ENCODE peak calls at places on chromosome 4, in seven cellular contexts. A, C, O, I, P, J and U are unnamed samples.

GRCh38 chr4:125231661-125232060 is 83.1 kb upstream of the FAT4 start:
- DNase-seq in A (no peak), C (no peak), O (no peak), I (no peak), P (no peak), J (no peak), U (no peak)

GRCh38 chr4:7262134-7262533 is 69.8 kb downstream of the SORCS2 start:
- DNase-seq in A (no peak), C (no peak), O (no peak), I (no peak), P (no peak), J (no peak), U (no peak)

GRCh38 chr4:72767903-72768817 is 199.1 kb upstream of the ADAMTS3 start:
- DNase-seq in A (no peak), C (no peak), O (peak; percentile 40), I (no peak), P (no peak), J (no peak), U (peak; percentile 57)

GRCh38 chr4:25513814-25514213 is 136.8 kb downstream of the ANAPC4 start:
- DNase-seq in A (no peak), C (no peak), O (no peak), I (no peak), P (no peak), J (no peak), U (no peak)

GRCh38 chr4:154230723-154231122 is 260.9 kb downstream of the DCHS2 start:
- DNase-seq in A (no peak), C (no peak), O (no peak), I (no peak), P (no peak), J (no peak), U (no peak)

GRCh38 chr4:95409750-95410149 is 139.0 kb downstream of the UNC5C start:
- DNase-seq in A (peak; percentile 9), C (no peak), O (no peak), I (no peak), P (no peak), J (no peak), U (no peak)

GRCh38 chr4:167025651-167026050 is 208.6 kb downstream of the SPOCK3 start:
- DNase-seq in A (no peak), C (no peak), O (no peak), I (no peak), P (no peak), J (no peak), U (no peak)

GRCh38 chr4:20284990-20285389 is 33.3 kb downstream of the SLIT2 start:
- DNase-seq in A (no peak), C (no peak), O (no peak), I (no peak), P (no peak), J (no peak), U (peak; percentile 82)

GRCh38 chr4:40990202-40990898 is 224.0 kb downstream of the APBB2 start:
- DNase-seq in A (no peak), C (peak; percentile 73), O (peak; percentile 94), I (no peak), P (no peak), J (no peak), U (no peak)

GRCh38 chr4:81737865-81738559 is 266.3 kb upstream of the RASGEF1B start:
- DNase-seq in A (no peak), C (no peak), O (no peak), I (no peak), P (no peak), J (no peak), U (no peak)

GRCh38 chr4:3783691-3784306 is 17.6 kb downstream of the ADRA2C start:
- DNase-seq in A (peak; percentile 41), C (no peak), O (no peak), I (peak; percentile 51), P (no peak), J (no peak), U (no peak)

GRCh38 chr4:1009647-1010521 is 1.5 kb upstream of the FGFRL1 start:
- DNase-seq in A (peak; percentile 54), C (no peak), O (peak; percentile 36), I (peak; percentile 72), P (peak; percentile 87), J (peak; percentile 50), U (peak; percentile 65)

GRCh38 chr4:158536833-158537232 is 15.2 kb downstream of the RXFP1 start:
- DNase-seq in A (no peak), C (no peak), O (no peak), I (no peak), P (no peak), J (no peak), U (no peak)

GRCh38 chr4:33080262-33080661 is 2360.1 kb downstream of the PCDH7 start:
- DNase-seq in A (no peak), C (no peak), O (no peak), I (no peak), P (no peak), J (no peak), U (no peak)

GRCh38 chr4:174604198-174604597 is 81.9 kb upstream of the HPGD start:
- DNase-seq in A (no peak), C (no peak), O (no peak), I (no peak), P (no peak), J (peak; percentile 74), U (peak; percentile 57)

GRCh38 chr4:138263438-138263837 is 21.3 kb upstream of the SLC7A11 start:
- DNase-seq in A (no peak), C (no peak), O (no peak), I (no peak), P (no peak), J (peak; percentile 40), U (peak; percentile 60)

GRCh38 chr4:22322996-22323395 is 192.9 kb downstream of the ADGRA3 start:
- DNase-seq in A (no peak), C (no peak), O (no peak), I (no peak), P (no peak), J (no peak), U (peak; percentile 16)

GRCh38 chr4:65089666-65090065 is 580.6 kb downstream of the EPHA5 start:
- DNase-seq in A (no peak), C (no peak), O (peak; percentile 29), I (peak; percentile 75), P (no peak), J (no peak), U (peak; percentile 64)

GRCh38 chr4:54077812-54078211 is 13.4 kb upstream of the CHIC2 start:
- DNase-seq in A (no peak), C (no peak), O (peak; percentile 28), I (no peak), P (no peak), J (no peak), U (no peak)

GRCh38 chr4:28443371-28443770 is 1582.7 kb downstream of the STIM2 start:
- DNase-seq in A (no peak), C (no peak), O (no peak), I (no peak), P (no peak), J (no peak), U (no peak)

GRCh38 chr4:54937501-54937900 is 187.9 kb downstream of the KDR start:
- DNase-seq in A (no peak), C (no peak), O (no peak), I (no peak), P (no peak), J (no peak), U (peak; percentile 84)

GRCh38 chr4:8185280-8185679 is 13.8 kb upstream of the SH3TC1 start:
- DNase-seq in A (no peak), C (no peak), O (peak; percentile 84), I (no peak), P (no peak), J (no peak), U (no peak)

GRCh38 chr4:128323401-128323800 is 35.8 kb upstream of the PGRMC2 start:
- DNase-seq in A (no peak), C (no peak), O (no peak), I (no peak), P (no peak), J (no peak), U (no peak)

GRCh38 chr4:3261411-3262207 is 12.7 kb downstream of the MSANTD1 start:
- DNase-seq in A (no peak), C (no peak), O (no peak), I (no peak), P (no peak), J (no peak), U (no peak)

GRCh38 chr4:186823989-186824388 is 100.3 kb upstream of the FAT1 start:
- DNase-seq in A (no peak), C (no peak), O (no peak), I (no peak), P (no peak), J (no peak), U (peak; percentile 77)

GRCh38 chr4:57373971-57374370 is 263.8 kb upstream of the IGFBP7 start:
- DNase-seq in A (no peak), C (no peak), O (peak; percentile 15), I (no peak), P (no peak), J (no peak), U (no peak)

GRCh38 chr4:41939016-41939623 is 3.9 kb downstream of the TMEM33 start:
- DNase-seq in A (no peak), C (no peak), O (no peak), I (no peak), P (no peak), J (peak; percentile 82), U (peak; percentile 83)

GRCh38 chr4:186651181-186651603 is 72.5 kb downstream of the FAT1 start:
- DNase-seq in A (no peak), C (no peak), O (peak; percentile 11), I (no peak), P (no peak), J (no peak), U (no peak)

GRCh38 chr4:142901166-142901662 is 55.1 kb upstream of the INPP4B start:
- DNase-seq in A (no peak), C (no peak), O (peak; percentile 2), I (no peak), P (no peak), J (no peak), U (no peak)

GRCh38 chr4:124903995-124904722 is 191.6 kb upstream of the ANKRD50 start:
- DNase-seq in A (no peak), C (peak; percentile 47), O (peak; percentile 50), I (no peak), P (no peak), J (no peak), U (peak; percentile 31)

GRCh38 chr4:86856896-86857295 is 7.7 kb upstream of the SLC10A6 start:
- DNase-seq in A (no peak), C (no peak), O (no peak), I (no peak), P (no peak), J (no peak), U (no peak)

GRCh38 chr4:7832331-7832730 is 107.3 kb downstream of the AFAP1 start:
- DNase-seq in A (no peak), C (no peak), O (no peak), I (no peak), P (no peak), J (no peak), U (no peak)

GRCh38 chr4:10115657-10116624 is 658 bp downstream of the WDR1 start:
- DNase-seq in A (peak; percentile 9), C (peak; percentile 28), O (no peak), I (no peak), P (peak; percentile 82), J (peak; percentile 6), U (peak; percentile 58)

GRCh38 chr4:161629694-161630441 is 533.9 kb downstream of the FSTL5 start:
- DNase-seq in A (no peak), C (no peak), O (peak; percentile 58), I (no peak), P (no peak), J (no peak), U (no peak)